ENCODE peak calls at places on chromosomes 5 and 9, in seven cellular contexts. B, D, O, K, V, I and X are unnamed samples. For H3K4me1, the result is how much of the 10 kb centered on the place peaks cover.

GRCh38 chr9:35605336-35606137 is 475 bp downstream of the TESK1 start:
- DNase-seq in K (peak), V (peak), B (no peak), D (no peak), I (no peak), O (no peak), X (no peak)

GRCh38 chr9:34428325-34428958 is 29.9 kb downstream of the FAM219A start:
- DNase-seq in B (no peak), V (no peak), O (no peak), I (no peak), D (peak), K (peak), X (no peak)

GRCh38 chr9:26947736-26948135 is 694 bp upstream of the PLAA start:
- DNase-seq in V (no peak), B (no peak), K (no peak), I (no peak), D (no peak), O (no peak), X (no peak)

GRCh38 chr9:28792736-28793135 is 1219.5 kb upstream of the C9orf72 start:
- DNase-seq in K (no peak), D (no peak), I (no peak), O (no peak), V (no peak), B (no peak), X (no peak)

GRCh38 chr5:72649449-72649848 is 142.2 kb upstream of the ZNF366 start:
- DNase-seq in O (no peak), D (no peak), I (no peak), V (no peak), B (no peak), K (no peak), X (no peak)

GRCh38 chr5:54717870-54718269 is 200.3 kb downstream of the SNX18 start:
- DNase-seq in B (no peak), K (no peak), I (no peak), O (no peak), V (no peak), D (no peak), X (no peak)

GRCh38 chr5:160097981-160098380 is 21.3 kb downstream of the PWWP2A start:
- DNase-seq in B (no peak), I (no peak), O (no peak), V (no peak), D (no peak), K (no peak), X (no peak)

GRCh38 chr5:58999804-59000595 is 417.1 kb downstream of the RAB3C start:
- DNase-seq in V (no peak), O (no peak), B (no peak), I (no peak), D (no peak), K (peak), X (no peak)

GRCh38 chr9:88085481-88085880 is 52.8 kb downstream of the SPATA31C2 start:
- DNase-seq in V (no peak), I (no peak), D (no peak), B (no peak), K (no peak), O (no peak), X (no peak)

GRCh38 chr5:20360243-20360642 is 372.2 kb upstream of the CDH18 start:
- DNase-seq in B (no peak), K (no peak), V (no peak), O (no peak), I (no peak), D (no peak), X (no peak)

GRCh38 chr9:137694962-137695875 is 76.4 kb downstream of the EHMT1 start:
- DNase-seq in O (no peak), D (peak), K (peak), I (peak), V (peak), B (peak), X (no peak)

GRCh38 chr9:130927338-130927737 is 11.7 kb downstream of the FIBCD1 start:
- DNase-seq in D (no peak), K (no peak), O (no peak), I (no peak), V (no peak), B (no peak), X (no peak)

GRCh38 chr5:33310471-33310870 is 130.3 kb upstream of the TARS1 start:
- DNase-seq in I (no peak), V (no peak), K (no peak), B (no peak), O (no peak), D (no peak), X (no peak)

GRCh38 chr9:134325096-134325812 is 1.0 kb upstream of the RXRA start:
- DNase-seq in V (peak), K (no peak), I (peak), O (no peak), B (peak), D (peak), X (no peak)

GRCh38 chr5:37665272-37665671 is 174.6 kb downstream of the GDNF start:
- DNase-seq in B (no peak), I (no peak), O (no peak), D (no peak), V (no peak), K (no peak), X (no peak)

GRCh38 chr5:159878988-159879471 is 37.3 kb upstream of the ADRA1B start:
- DNase-seq in I (peak), K (peak), V (peak), D (peak), O (no peak), B (peak), X (no peak)

GRCh38 chr5:177132504-177133118 is 962 bp upstream of the NSD1 start:
- DNase-seq in O (peak), D (no peak), V (peak), B (no peak), I (no peak), K (peak), X (no peak)

GRCh38 chr5:94021246-94021645 is 279.8 kb upstream of the POU5F2 start:
- DNase-seq in I (no peak), B (no peak), D (peak), O (no peak), V (no peak), K (peak), X (no peak)

GRCh38 chr5:1431021-1431811 is 14.0 kb downstream of the SLC6A3 start:
- DNase-seq in V (no peak), B (no peak), D (peak), O (no peak), K (peak), I (peak), X (no peak)

GRCh38 chr5:156477196-156477595 is 150.2 kb downstream of the SGCD start:
- DNase-seq in I (no peak), K (no peak), O (no peak), D (no peak), B (no peak), V (no peak), X (no peak)

DNA sequence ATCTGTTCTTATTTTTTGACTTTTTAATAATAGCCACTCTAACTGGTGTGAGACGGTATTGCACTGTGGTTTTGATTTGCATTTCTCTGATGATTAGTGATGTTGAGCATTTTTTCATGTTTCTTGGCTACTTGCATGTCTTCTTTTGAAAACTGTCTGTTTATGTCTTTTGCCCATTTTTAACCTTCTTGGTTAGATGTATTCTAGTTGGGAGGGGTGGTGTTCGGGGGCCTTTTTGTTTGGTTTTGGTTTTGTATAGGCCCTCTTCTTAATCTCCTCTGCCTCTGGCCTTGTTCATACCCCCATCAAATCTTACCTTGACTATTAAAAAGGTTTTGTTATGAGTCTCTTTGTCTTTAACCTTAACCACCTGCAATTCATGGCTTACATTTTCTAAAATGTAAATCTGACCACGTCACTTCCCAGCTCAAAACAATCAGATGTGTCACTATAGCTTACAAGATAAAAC is 107.8 kb upstream of the NR4A3 start:
- DNase-seq in K (no peak), V (no peak), I (no peak), B (no peak), D (no peak), O (no peak), X (no peak)
- H3K4me3 ChIP-seq in K (no peak), V (no peak), I (no peak), B (no peak), D (no peak), O (no peak), X (no peak)

GRCh38 chr5:145874765-145875164 is 2.0 kb upstream of the GRXCR2 start:
- DNase-seq in V (no peak), K (no peak), I (no peak), D (no peak), O (no peak), B (no peak), X (no peak)
- H3K4me1 ChIP-seq in V (under half), K (under half), I (under half), D (under half), O (under half), B (under half), X (under half)

GRCh38 chr9:80605129-80605528 is 1033.4 kb downstream of the TLE4 start:
- DNase-seq in I (no peak), B (no peak), D (no peak), K (peak), O (no peak), V (no peak), X (no peak)
- TF ChIP-seq CTCF in I (peak), B (peak), D (no peak), K (peak), O (no peak), V (no peak), X (peak)

GRCh38 chr9:90974007-90974406 is 172.4 kb downstream of the SYK start:
- DNase-seq in K (no peak), V (no peak), O (no peak), I (no peak), D (no peak), B (no peak), X (no peak)

GRCh38 chr9:90970603-90971002 is 169.0 kb downstream of the SYK start:
- DNase-seq in D (no peak), V (no peak), B (no peak), I (no peak), O (no peak), K (no peak), X (no peak)

GRCh38 chr9:90969021-90969675 is 167.5 kb downstream of the SYK start:
- DNase-seq in V (no peak), D (no peak), B (no peak), I (no peak), K (no peak), O (no peak), X (no peak)

GRCh38 chr9:90974643-90975245 is 173.1 kb downstream of the SYK start:
- DNase-seq in D (no peak), O (no peak), B (no peak), I (no peak), K (no peak), V (no peak), X (no peak)

DNA sequence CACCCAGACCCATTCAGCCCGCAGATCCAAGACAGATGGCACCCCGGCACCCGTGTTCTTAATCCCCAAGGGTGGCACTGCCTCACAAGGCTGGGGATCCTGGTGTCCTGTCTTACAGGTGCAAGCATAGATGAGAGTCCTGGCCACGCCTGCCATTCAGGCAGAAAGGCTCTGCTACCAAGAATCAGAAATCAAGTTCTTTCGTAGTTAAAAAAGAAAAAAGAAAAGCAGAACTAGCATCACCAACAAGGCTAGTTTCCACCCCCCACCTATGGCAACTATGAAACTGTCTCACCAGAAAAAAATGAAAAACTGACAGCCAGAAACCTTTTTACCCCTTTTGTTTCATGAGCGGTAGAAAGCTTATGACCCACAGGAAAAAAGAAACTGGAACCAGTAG is 170.4 kb downstream of the SYK start:
- DNase-seq in O (no peak), I (no peak), B (no peak), V (no peak), K (no peak), D (no peak), X (no peak)
- H3K4me3 ChIP-seq in O (no peak), I (no peak), B (no peak), V (no peak), K (no peak), D (no peak), X (no peak)